ENCODE peak calls at places on chromosomes 4 and X, in four cellular contexts. T, N, H and G are unnamed samples.

GRCh38 chr4:183147191-183147590 is 48.1 kb downstream of the WWC2 start:
- DNase-seq in H (no peak), T (no peak), N (peak), G (no peak)

GRCh38 chr4:20044936-20045335 is 206.8 kb upstream of the SLIT2 start:
- DNase-seq in T (no peak), N (no peak), H (no peak), G (no peak)

GRCh38 chr4:118894034-118894433 is 5.4 kb downstream of the SYNPO2 start:
- DNase-seq in N (no peak), T (no peak), H (no peak), G (no peak)

GRCh38 chrX:56812515-56813105 is 83.6 kb downstream of the NBDY start:
- DNase-seq in N (no peak), T (no peak), H (peak), G (no peak)

GRCh38 chr4:153676984-153677383 is 7.1 kb upstream of the TLR2 start:
- DNase-seq in T (no peak), H (no peak), N (no peak), G (no peak)

GRCh38 chr4:8910822-8911310 is 39.2 kb upstream of the HMX1 start:
- DNase-seq in N (no peak), H (no peak), T (peak), G (no peak)

GRCh38 chr4:186936496-186937375 is 213.1 kb upstream of the FAT1 start:
- DNase-seq in H (no peak), N (no peak), T (no peak), G (no peak)

GRCh38 chrX:131264665-131265064 is 24.4 kb downstream of the IGSF1 start:
- DNase-seq in H (no peak), N (no peak), T (no peak), G (no peak)

GRCh38 chr4:16116493-16116990 is 32.7 kb upstream of the PROM1 start:
- DNase-seq in H (no peak), T (no peak), N (no peak), G (no peak)

GRCh38 chr4:43243433-43244116 is 351.1 kb downstream of the GRXCR1 start:
- DNase-seq in N (no peak), T (no peak), H (no peak), G (no peak)

GRCh38 chr4:57074753-57075152 is 35.4 kb downstream of the IGFBP7 start:
- DNase-seq in T (no peak), H (no peak), N (no peak), G (no peak)

GRCh38 chr4:94758141-94758699 is 465 bp downstream of the BMPR1B start:
- DNase-seq in N (peak), H (peak), T (peak), G (peak)

GRCh38 chrX:96140796-96141195 is 543.8 kb upstream of the DIAPH2 start:
- DNase-seq in T (no peak), H (no peak), N (no peak), G (no peak)

GRCh38 chr4:169383724-169384123 is 113.0 kb upstream of the SH3RF1 start:
- DNase-seq in N (no peak), H (no peak), T (no peak), G (no peak)

GRCh38 chrX:114841051-114841450 is 176.4 kb downstream of the IL13RA2 start:
- DNase-seq in H (no peak), N (no peak), T (no peak), G (no peak)

GRCh38 chr4:74283614-74284013 is 24.7 kb upstream of the EPGN start:
- DNase-seq in N (no peak), H (no peak), T (no peak), G (no peak)

GRCh38 chrX:65706041-65706828 is 38.8 kb downstream of the MSN start:
- DNase-seq in H (no peak), T (peak), N (peak), G (no peak)